ENCODE peak calls at places on chromosome 6, in five cellular contexts. O is heart right ventricle, V is HCEC 1CT, Q is NCI-H2171, D is BE2C. P is an unnamed sample.

GRCh38 chr6:91082311-91082803 is 495.5 kb upstream of the MAP3K7 start:
- DNase-seq in D (no peak), V (no peak), O (no peak), Q (no peak), P (no peak)

GRCh38 chr6:20582586-20583446 is 48.6 kb downstream of the CDKAL1 start:
- DNase-seq in V (no peak), D (no peak), O (no peak), Q (no peak), P (no peak)

GRCh38 chr6:20873425-20874190 is 339.4 kb downstream of the CDKAL1 start:
- DNase-seq in V (peak), O (no peak), D (peak), Q (no peak), P (no peak)

GRCh38 chr6:158057213-158057987 is 75.7 kb downstream of the SYNJ2 start:
- DNase-seq in Q (no peak), V (peak), O (no peak), D (no peak), P (peak)

GRCh38 chr6:22295145-22295544 is 1.7 kb downstream of the PRL start:
- DNase-seq in V (no peak), O (no peak), Q (peak), D (no peak), P (no peak)

GRCh38 chr6:11436508-11437096 is 100.9 kb upstream of the TMEM170B start:
- DNase-seq in D (no peak), Q (no peak), V (no peak), O (no peak), P (no peak)

GRCh38 chr6:41815587-41815986 is 28.1 kb downstream of the TOMM6 start:
- DNase-seq in V (no peak), Q (no peak), O (no peak), D (no peak), P (no peak)

GRCh38 chr6:16064687-16065086 is 64.2 kb upstream of the MYLIP start:
- DNase-seq in O (no peak), V (no peak), D (no peak), Q (no peak), P (no peak)

GRCh38 chr6:29722773-29723665 is at the start of gene HLA-F:
- DNase-seq in V (peak), D (peak), O (peak), Q (peak), P (peak)

GRCh38 chr6:162856885-162857284 is 129.1 kb downstream of the PACRG start:
- DNase-seq in Q (peak), V (peak), D (peak), O (no peak), P (no peak)

GRCh38 chr6:108873251-108873650 is 25.0 kb downstream of the ARMC2 start:
- DNase-seq in V (no peak), Q (no peak), D (no peak), O (no peak), P (no peak)

GRCh38 chr6:108609276-108609769 is 48.6 kb downstream of the FOXO3 start:
- DNase-seq in O (no peak), Q (no peak), V (peak), D (no peak), P (no peak)

GRCh38 chr6:41216616-41217015 is 11.5 kb upstream of the TREML4 start:
- DNase-seq in Q (no peak), V (no peak), O (no peak), D (no peak), P (peak)

GRCh38 chr6:111803804-111804203 is 69.4 kb downstream of the FYN start:
- DNase-seq in Q (no peak), O (no peak), V (peak), D (no peak), P (no peak)

GRCh38 chr6:137868721-137869631 is 1.9 kb downstream of the TNFAIP3 start:
- DNase-seq in Q (no peak), V (no peak), O (no peak), D (no peak), P (no peak)

GRCh38 chr6:7669742-7670141 is 56.2 kb upstream of the BMP6 start:
- DNase-seq in Q (no peak), V (no peak), O (no peak), D (no peak), P (no peak)

GRCh38 chr6:16544006-16544405 is 217.3 kb downstream of the ATXN1 start:
- DNase-seq in V (no peak), O (peak), Q (no peak), D (no peak), P (peak)

GRCh38 chr6:40387127-40387870 is 199.9 kb downstream of the LRFN2 start:
- DNase-seq in Q (no peak), V (no peak), D (no peak), O (no peak), P (no peak)

GRCh38 chr6:16318538-16318937 is 80.2 kb downstream of the GMPR start:
- DNase-seq in D (no peak), V (peak), Q (no peak), O (no peak), P (no peak)